ENCODE peak calls at places on chromosomes 1 and 21, in ten cellular contexts. One of them, this sample, is unnamed.

GRCh38 chr1:51433269-51433971 is 85.6 kb downstream of the EPS15 start:
- DNase-seq in stomach: no peak
- DNase-seq in heart right ventricle: no peak
- DNase-seq in cardiac muscle cell: no peak
- DNase-seq in body of pancreas: no peak
- DNase-seq in left ventricle myocardium inferior: no peak
- DNase-seq in sigmoid colon: no peak
- DNase-seq in tibial nerve: peak; percentile 34
- DNase-seq in fibroblast of lung: no peak
- DNase-seq in CD8-positive, alpha-beta memory T cell: peak; percentile 9
- DNase-seq in this sample: no peak

GRCh38 chr21:15466329-15466728 is 263.5 kb upstream of the USP25 start:
- DNase-seq in stomach: no peak
- DNase-seq in heart right ventricle: no peak
- DNase-seq in cardiac muscle cell: no peak
- DNase-seq in body of pancreas: no peak
- DNase-seq in left ventricle myocardium inferior: no peak
- DNase-seq in sigmoid colon: no peak
- DNase-seq in tibial nerve: no peak
- DNase-seq in fibroblast of lung: no peak
- DNase-seq in CD8-positive, alpha-beta memory T cell: no peak
- DNase-seq in this sample: no peak

GRCh38 chr21:16535100-16535418 is 805.3 kb downstream of the USP25 start:
- DNase-seq in stomach: peak; percentile 30
- DNase-seq in heart right ventricle: peak; percentile 68
- DNase-seq in cardiac muscle cell: no peak
- DNase-seq in body of pancreas: peak; percentile 76
- DNase-seq in left ventricle myocardium inferior: peak; percentile 79
- DNase-seq in sigmoid colon: peak; percentile 93
- DNase-seq in tibial nerve: peak; percentile 82
- DNase-seq in fibroblast of lung: peak; percentile 88
- DNase-seq in CD8-positive, alpha-beta memory T cell: no peak
- DNase-seq in this sample: no peak

GRCh38 chr1:32063261-32063681 is 9.5 kb upstream of the TMEM39B start:
- DNase-seq in stomach: no peak
- DNase-seq in heart right ventricle: no peak
- DNase-seq in cardiac muscle cell: peak; percentile 55
- DNase-seq in body of pancreas: no peak
- DNase-seq in left ventricle myocardium inferior: no peak
- DNase-seq in sigmoid colon: no peak
- DNase-seq in tibial nerve: no peak
- DNase-seq in fibroblast of lung: peak; percentile 80
- DNase-seq in CD8-positive, alpha-beta memory T cell: no peak
- DNase-seq in this sample: no peak

GRCh38 chr1:235911300-235911662 is 44.6 kb upstream of the LYST start:
- DNase-seq in stomach: no peak
- DNase-seq in heart right ventricle: no peak
- DNase-seq in cardiac muscle cell: no peak
- DNase-seq in body of pancreas: no peak
- DNase-seq in left ventricle myocardium inferior: no peak
- DNase-seq in sigmoid colon: no peak
- DNase-seq in tibial nerve: no peak
- DNase-seq in fibroblast of lung: no peak
- DNase-seq in CD8-positive, alpha-beta memory T cell: no peak
- DNase-seq in this sample: no peak

GRCh38 chr1:173451981-173452380 is 25.2 kb upstream of the PRDX6 start:
- DNase-seq in stomach: peak; percentile 89
- DNase-seq in heart right ventricle: no peak
- DNase-seq in cardiac muscle cell: no peak
- DNase-seq in body of pancreas: peak; percentile 85
- DNase-seq in left ventricle myocardium inferior: peak; percentile 25
- DNase-seq in sigmoid colon: peak; percentile 86
- DNase-seq in tibial nerve: no peak
- DNase-seq in fibroblast of lung: peak; percentile 50
- DNase-seq in CD8-positive, alpha-beta memory T cell: no peak
- DNase-seq in this sample: no peak

GRCh38 chr1:112849425-112849966 is 106.5 kb downstream of the SLC16A1 start:
- DNase-seq in stomach: no peak
- DNase-seq in heart right ventricle: peak; percentile 13
- DNase-seq in cardiac muscle cell: peak; percentile 31
- DNase-seq in body of pancreas: no peak
- DNase-seq in left ventricle myocardium inferior: peak; percentile 22
- DNase-seq in sigmoid colon: peak; percentile 50
- DNase-seq in tibial nerve: no peak
- DNase-seq in fibroblast of lung: peak; percentile 34
- DNase-seq in CD8-positive, alpha-beta memory T cell: no peak
- DNase-seq in this sample: no peak

GRCh38 chr1:25958475-25958874 is 39.4 kb downstream of the PAFAH2 start:
- DNase-seq in stomach: no peak
- DNase-seq in heart right ventricle: no peak
- DNase-seq in cardiac muscle cell: no peak
- DNase-seq in body of pancreas: no peak
- DNase-seq in left ventricle myocardium inferior: no peak
- DNase-seq in sigmoid colon: no peak
- DNase-seq in tibial nerve: no peak
- DNase-seq in fibroblast of lung: peak; percentile 29
- DNase-seq in CD8-positive, alpha-beta memory T cell: no peak
- DNase-seq in this sample: no peak

GRCh38 chr1:204287466-204287881 is 72.3 kb downstream of the PLEKHA6 start:
- DNase-seq in stomach: no peak
- DNase-seq in heart right ventricle: no peak
- DNase-seq in cardiac muscle cell: no peak
- DNase-seq in body of pancreas: no peak
- DNase-seq in left ventricle myocardium inferior: no peak
- DNase-seq in sigmoid colon: no peak
- DNase-seq in tibial nerve: no peak
- DNase-seq in fibroblast of lung: no peak
- DNase-seq in CD8-positive, alpha-beta memory T cell: no peak
- DNase-seq in this sample: no peak

GRCh38 chr1:161021168-161021958 is 411 bp upstream of the F11R start:
- DNase-seq in stomach: peak; percentile 98
- DNase-seq in heart right ventricle: peak; percentile 78
- DNase-seq in cardiac muscle cell: peak; percentile 87
- DNase-seq in body of pancreas: peak; percentile 99
- DNase-seq in left ventricle myocardium inferior: peak; percentile 79
- DNase-seq in sigmoid colon: peak; percentile 75
- DNase-seq in tibial nerve: peak; percentile 43
- DNase-seq in fibroblast of lung: no peak
- DNase-seq in CD8-positive, alpha-beta memory T cell: peak; percentile 91
- DNase-seq in this sample: peak; percentile 91

GRCh38 chr21:9753943-9754342 is 767.4 kb upstream of the TPTE start:
- DNase-seq in stomach: no peak
- DNase-seq in heart right ventricle: no peak
- DNase-seq in cardiac muscle cell: no peak
- DNase-seq in body of pancreas: no peak
- DNase-seq in left ventricle myocardium inferior: no peak
- DNase-seq in sigmoid colon: no peak
- DNase-seq in tibial nerve: no peak
- DNase-seq in fibroblast of lung: no peak
- DNase-seq in CD8-positive, alpha-beta memory T cell: no peak
- DNase-seq in this sample: no peak

GRCh38 chr21:34602061-34602460 is 12.9 kb downstream of the RCAN1 start:
- DNase-seq in stomach: no peak
- DNase-seq in heart right ventricle: no peak
- DNase-seq in cardiac muscle cell: no peak
- DNase-seq in body of pancreas: no peak
- DNase-seq in left ventricle myocardium inferior: no peak
- DNase-seq in sigmoid colon: no peak
- DNase-seq in tibial nerve: no peak
- DNase-seq in fibroblast of lung: no peak
- DNase-seq in CD8-positive, alpha-beta memory T cell: no peak
- DNase-seq in this sample: no peak

GRCh38 chr1:13808729-13809131 is 108.7 kb downstream of the PRDM2 start:
- DNase-seq in stomach: no peak
- DNase-seq in heart right ventricle: peak; percentile 48
- DNase-seq in cardiac muscle cell: peak; percentile 41
- DNase-seq in body of pancreas: no peak
- DNase-seq in left ventricle myocardium inferior: peak; percentile 64
- DNase-seq in sigmoid colon: no peak
- DNase-seq in tibial nerve: peak; percentile 39
- DNase-seq in fibroblast of lung: peak; percentile 41
- DNase-seq in CD8-positive, alpha-beta memory T cell: no peak
- DNase-seq in this sample: no peak

GRCh38 chr21:14686466-14687276 is 140.6 kb upstream of the SAMSN1 start:
- DNase-seq in stomach: no peak
- DNase-seq in heart right ventricle: no peak
- DNase-seq in cardiac muscle cell: no peak
- DNase-seq in body of pancreas: no peak
- DNase-seq in left ventricle myocardium inferior: no peak
- DNase-seq in sigmoid colon: no peak
- DNase-seq in tibial nerve: no peak
- DNase-seq in fibroblast of lung: no peak
- DNase-seq in CD8-positive, alpha-beta memory T cell: peak; percentile 7
- DNase-seq in this sample: no peak

GRCh38 chr1:214525535-214526019 is 25.8 kb downstream of the PTPN14 start:
- DNase-seq in stomach: no peak
- DNase-seq in heart right ventricle: no peak
- DNase-seq in cardiac muscle cell: no peak
- DNase-seq in body of pancreas: no peak
- DNase-seq in left ventricle myocardium inferior: no peak
- DNase-seq in sigmoid colon: no peak
- DNase-seq in tibial nerve: no peak
- DNase-seq in fibroblast of lung: peak; percentile 41
- DNase-seq in CD8-positive, alpha-beta memory T cell: no peak
- DNase-seq in this sample: no peak

GRCh38 chr1:204314209-204314892 is 45.4 kb downstream of the PLEKHA6 start:
- DNase-seq in stomach: no peak
- DNase-seq in heart right ventricle: no peak
- DNase-seq in cardiac muscle cell: no peak
- DNase-seq in body of pancreas: no peak
- DNase-seq in left ventricle myocardium inferior: no peak
- DNase-seq in sigmoid colon: no peak
- DNase-seq in tibial nerve: no peak
- DNase-seq in fibroblast of lung: no peak
- DNase-seq in CD8-positive, alpha-beta memory T cell: no peak
- DNase-seq in this sample: no peak

GRCh38 chr21:25080706-25081495 is 526.4 kb downstream of the MRPL39 start:
- DNase-seq in stomach: no peak
- DNase-seq in heart right ventricle: no peak
- DNase-seq in cardiac muscle cell: no peak
- DNase-seq in body of pancreas: no peak
- DNase-seq in left ventricle myocardium inferior: no peak
- DNase-seq in sigmoid colon: no peak
- DNase-seq in tibial nerve: no peak
- DNase-seq in fibroblast of lung: peak; percentile 9
- DNase-seq in CD8-positive, alpha-beta memory T cell: no peak
- DNase-seq in this sample: no peak

GRCh38 chr21:18335651-18336050 is 67.9 kb downstream of the TMPRSS15 start:
- DNase-seq in stomach: no peak
- DNase-seq in heart right ventricle: no peak
- DNase-seq in cardiac muscle cell: no peak
- DNase-seq in body of pancreas: no peak
- DNase-seq in left ventricle myocardium inferior: no peak
- DNase-seq in sigmoid colon: no peak
- DNase-seq in tibial nerve: no peak
- DNase-seq in fibroblast of lung: no peak
- DNase-seq in CD8-positive, alpha-beta memory T cell: no peak
- DNase-seq in this sample: no peak

DNA sequence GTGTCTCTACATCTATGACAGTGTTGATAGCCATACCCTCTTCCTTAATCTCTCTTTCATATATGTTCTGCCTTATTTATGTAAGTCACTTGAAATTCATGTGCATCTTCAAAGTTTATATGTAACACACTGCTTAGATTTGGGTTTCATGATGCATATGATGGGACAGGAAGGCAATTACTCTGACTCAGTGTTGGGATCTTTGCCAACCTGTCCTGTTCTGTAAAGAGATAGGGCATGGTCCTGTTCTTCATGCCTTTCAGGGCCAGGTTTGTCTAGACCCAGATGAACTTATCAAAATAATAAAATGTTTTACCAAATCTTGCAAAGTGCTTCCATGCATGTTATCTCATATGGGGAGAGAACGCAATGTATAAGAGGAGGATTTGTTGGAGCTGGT is 69.5 kb downstream of the TMPRSS15 start:
- DNase-seq in stomach: no peak
- DNase-seq in heart right ventricle: no peak
- DNase-seq in cardiac muscle cell: no peak
- DNase-seq in body of pancreas: no peak
- DNase-seq in left ventricle myocardium inferior: no peak
- DNase-seq in sigmoid colon: no peak
- DNase-seq in tibial nerve: no peak
- DNase-seq in fibroblast of lung: no peak
- DNase-seq in CD8-positive, alpha-beta memory T cell: no peak
- DNase-seq in this sample: no peak
- H3K9me3 ChIP-seq in stomach: no peaks in the 10 kb centered on the region
- H3K9me3 ChIP-seq in heart right ventricle: no peaks in the 10 kb centered on the region
- H3K9me3 ChIP-seq in cardiac muscle cell: no peaks in the 10 kb centered on the region
- H3K9me3 ChIP-seq in body of pancreas: no peaks in the 10 kb centered on the region
- H3K9me3 ChIP-seq in left ventricle myocardium inferior: no peaks in the 10 kb centered on the region
- H3K9me3 ChIP-seq in sigmoid colon: no peaks in the 10 kb centered on the region
- H3K9me3 ChIP-seq in tibial nerve: no peaks in the 10 kb centered on the region
- H3K9me3 ChIP-seq in fibroblast of lung: no peaks in the 10 kb centered on the region
- H3K9me3 ChIP-seq in CD8-positive, alpha-beta memory T cell: no peaks in the 10 kb centered on the region
- H3K9me3 ChIP-seq in this sample: no peaks in the 10 kb centered on the region

GRCh38 chr1:4689271-4689935 is 35.0 kb downstream of the AJAP1 start:
- DNase-seq in stomach: no peak
- DNase-seq in heart right ventricle: no peak
- DNase-seq in cardiac muscle cell: no peak
- DNase-seq in body of pancreas: no peak
- DNase-seq in left ventricle myocardium inferior: no peak
- DNase-seq in sigmoid colon: no peak
- DNase-seq in tibial nerve: no peak
- DNase-seq in fibroblast of lung: no peak
- DNase-seq in CD8-positive, alpha-beta memory T cell: no peak
- DNase-seq in this sample: no peak
- H3K9me3 ChIP-seq in stomach: no peaks in the 10 kb centered on the region
- H3K9me3 ChIP-seq in heart right ventricle: no peaks in the 10 kb centered on the region
- H3K9me3 ChIP-seq in cardiac muscle cell: no peaks in the 10 kb centered on the region
- H3K9me3 ChIP-seq in body of pancreas: no peaks in the 10 kb centered on the region
- H3K9me3 ChIP-seq in left ventricle myocardium inferior: no peaks in the 10 kb centered on the region
- H3K9me3 ChIP-seq in sigmoid colon: no peaks in the 10 kb centered on the region
- H3K9me3 ChIP-seq in tibial nerve: no peaks in the 10 kb centered on the region
- H3K9me3 ChIP-seq in fibroblast of lung: no peaks in the 10 kb centered on the region
- H3K9me3 ChIP-seq in CD8-positive, alpha-beta memory T cell: no peaks in the 10 kb centered on the region
- H3K9me3 ChIP-seq in this sample: no peaks in the 10 kb centered on the region

DNA sequence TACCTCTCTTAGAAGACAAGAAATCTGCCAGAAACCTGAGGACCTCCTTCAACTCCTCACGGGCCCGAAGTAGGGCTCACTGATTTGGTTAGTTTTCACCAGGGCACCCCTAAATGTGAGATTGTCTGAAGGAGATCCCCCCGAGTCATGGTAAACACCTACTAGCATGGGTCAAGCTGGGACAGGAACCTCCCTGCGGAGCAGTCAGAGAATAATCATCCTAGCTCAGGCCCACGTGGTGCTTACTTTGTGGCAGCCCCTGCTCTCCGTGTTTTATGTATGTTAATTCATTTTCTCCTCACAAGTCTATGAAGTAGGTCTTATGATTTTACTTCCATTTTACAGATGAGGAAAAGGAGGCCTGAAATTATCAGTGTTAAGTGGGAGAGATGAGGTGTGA is 138.2 kb downstream of the NTPCR start:
- DNase-seq in stomach: no peak
- DNase-seq in heart right ventricle: no peak
- DNase-seq in cardiac muscle cell: no peak
- DNase-seq in body of pancreas: no peak
- DNase-seq in left ventricle myocardium inferior: no peak
- DNase-seq in sigmoid colon: no peak
- DNase-seq in tibial nerve: no peak
- DNase-seq in fibroblast of lung: no peak
- DNase-seq in CD8-positive, alpha-beta memory T cell: no peak
- DNase-seq in this sample: no peak
- H3K9me3 ChIP-seq in stomach: no peaks in the 10 kb centered on the region
- H3K9me3 ChIP-seq in heart right ventricle: no peaks in the 10 kb centered on the region
- H3K9me3 ChIP-seq in cardiac muscle cell: no peaks in the 10 kb centered on the region
- H3K9me3 ChIP-seq in body of pancreas: no peaks in the 10 kb centered on the region
- H3K9me3 ChIP-seq in left ventricle myocardium inferior: no peaks in the 10 kb centered on the region
- H3K9me3 ChIP-seq in sigmoid colon: no peaks in the 10 kb centered on the region
- H3K9me3 ChIP-seq in tibial nerve: no peaks in the 10 kb centered on the region
- H3K9me3 ChIP-seq in fibroblast of lung: no peaks in the 10 kb centered on the region
- H3K9me3 ChIP-seq in CD8-positive, alpha-beta memory T cell: no peaks in the 10 kb centered on the region
- H3K9me3 ChIP-seq in this sample: no peaks in the 10 kb centered on the region

GRCh38 chr1:228297822-228298221 is 90.0 kb downstream of the OBSCN start:
- DNase-seq in stomach: no peak
- DNase-seq in heart right ventricle: peak; percentile 14
- DNase-seq in cardiac muscle cell: no peak
- DNase-seq in body of pancreas: no peak
- DNase-seq in left ventricle myocardium inferior: peak; percentile 15
- DNase-seq in sigmoid colon: no peak
- DNase-seq in tibial nerve: no peak
- DNase-seq in fibroblast of lung: no peak
- DNase-seq in CD8-positive, alpha-beta memory T cell: no peak
- DNase-seq in this sample: no peak
- H3K9me3 ChIP-seq in stomach: peaks cover 38% of the 10 kb centered on the region
- H3K9me3 ChIP-seq in heart right ventricle: peaks cover 11% of the 10 kb centered on the region
- H3K9me3 ChIP-seq in cardiac muscle cell: no peaks in the 10 kb centered on the region
- H3K9me3 ChIP-seq in body of pancreas: no peaks in the 10 kb centered on the region
- H3K9me3 ChIP-seq in left ventricle myocardium inferior: peaks cover 28% of the 10 kb centered on the region
- H3K9me3 ChIP-seq in sigmoid colon: peaks cover 4% of the 10 kb centered on the region
- H3K9me3 ChIP-seq in tibial nerve: peaks cover 10% of the 10 kb centered on the region
- H3K9me3 ChIP-seq in fibroblast of lung: no peaks in the 10 kb centered on the region
- H3K9me3 ChIP-seq in CD8-positive, alpha-beta memory T cell: no peaks in the 10 kb centered on the region
- H3K9me3 ChIP-seq in this sample: no peaks in the 10 kb centered on the region

This sample was measured in T-helper 17 cell.